ENCODE peak calls at places on chromosomes 5 and 9, in four cellular contexts. B is MCF 10A; D is osteocyte; W is CD4-positive, alpha-beta T cell. A is an unnamed sample.

GRCh38 chr9:70409800-70410199 is 4.7 kb downstream of the KLF9 start:
- DNase-seq in B (no peak), W (no peak), D (no peak), A (no peak)

GRCh38 chr5:149172261-149172660 is 31.0 kb downstream of the ABLIM3 start:
- DNase-seq in W (no peak), D (no peak), B (peak), A (peak)

GRCh38 chr5:95995947-95996489 is 34.4 kb upstream of the ELL2 start:
- DNase-seq in W (no peak), B (no peak), D (no peak), A (no peak)

GRCh38 chr9:16138961-16139441 is 586.2 kb downstream of the CCDC171 start:
- DNase-seq in W (no peak), B (peak), D (no peak), A (peak)

GRCh38 chr5:111254613-111255012 is 30.4 kb downstream of the CAMK4 start:
- DNase-seq in W (peak), B (no peak), D (no peak), A (no peak)

GRCh38 chr9:137446851-137447471 is 5.8 kb upstream of the ENTPD8 start:
- DNase-seq in B (no peak), W (no peak), D (no peak), A (no peak)

GRCh38 chr9:133122167-133122550 is 1.1 kb upstream of the RALGDS start:
- DNase-seq in B (no peak), W (no peak), D (no peak), A (no peak)

GRCh38 chr5:56910123-56910951 is 941 bp downstream of the SETD9 start:
- DNase-seq in D (no peak), B (peak), W (peak), A (no peak)

GRCh38 chr5:175718401-175719108 is 60.7 kb downstream of the HRH2 start:
- DNase-seq in D (no peak), B (peak), W (peak), A (peak)

GRCh38 chr5:128163991-128164390 is 80.4 kb downstream of the SLC12A2 start:
- DNase-seq in W (no peak), B (peak), D (no peak), A (peak)

GRCh38 chr5:79845448-79846197 is 145.4 kb downstream of the MTX3 start:
- DNase-seq in B (peak), D (peak), W (no peak), A (peak)

GRCh38 chr9:115593587-115594091 is 475.7 kb upstream of the TNC start:
- DNase-seq in W (no peak), B (peak), D (no peak), A (peak)

GRCh38 chr5:169905017-169905416 is 75.3 kb downstream of the INSYN2B start:
- DNase-seq in B (no peak), W (no peak), D (no peak), A (no peak)

GRCh38 chr5:88396126-88396525 is 127.5 kb upstream of the TMEM161B start:
- DNase-seq in B (no peak), W (no peak), D (no peak), A (no peak)

GRCh38 chr9:134384811-134385479 is 58.7 kb downstream of the RXRA start:
- DNase-seq in D (no peak), W (no peak), B (no peak), A (peak)

GRCh38 chr5:145938699-145939531 is 2.5 kb downstream of the SH3RF2 start:
- DNase-seq in W (no peak), D (no peak), B (no peak), A (no peak)

GRCh38 chr5:141234109-141234508 is 11.0 kb downstream of the PCDHB14 start:
- DNase-seq in D (no peak), W (no peak), B (no peak), A (peak)

GRCh38 chr9:117916291-117916690 is 212.1 kb downstream of the TLR4 start:
- DNase-seq in D (no peak), B (peak), W (no peak), A (no peak)

GRCh38 chr5:151856861-151857260 is 67.8 kb downstream of the GLRA1 start:
- DNase-seq in D (no peak), W (no peak), B (no peak), A (no peak)

GRCh38 chr5:168843998-168844374 is 264.8 kb upstream of the PANK3 start:
- DNase-seq in B (no peak), D (no peak), W (no peak), A (no peak)

GRCh38 chr5:78698218-78698751 is 49.7 kb upstream of the LHFPL2 start:
- DNase-seq in D (no peak), W (no peak), B (peak), A (peak)

GRCh38 chr9:132019702-132020101 is 60.0 kb downstream of the MED27 start:
- DNase-seq in W (no peak), B (no peak), D (no peak), A (no peak)

GRCh38 chr9:132018957-132019405 is 60.7 kb downstream of the MED27 start:
- DNase-seq in D (no peak), W (no peak), B (no peak), A (no peak)

GRCh38 chr9:132012704-132013345 is 66.8 kb downstream of the MED27 start:
- DNase-seq in B (no peak), W (no peak), D (no peak), A (peak)

GRCh38 chr9:132014218-132014800 is 65.4 kb downstream of the MED27 start:
- DNase-seq in B (no peak), D (no peak), W (no peak), A (no peak)

GRCh38 chr9:132015866-132016265 is 63.8 kb downstream of the MED27 start:
- DNase-seq in D (no peak), B (no peak), W (no peak), A (no peak)
- TF ChIP-seq CTCF in D (no peak), B (no peak), W (no peak), A (no peak)

GRCh38 chr9:10366171-10366779 is 246.5 kb downstream of the PTPRD start:
- DNase-seq in W (no peak), B (peak), D (no peak), A (peak)
- TF ChIP-seq CTCF in W (no peak), B (peak), D (peak), A (peak)

DNA sequence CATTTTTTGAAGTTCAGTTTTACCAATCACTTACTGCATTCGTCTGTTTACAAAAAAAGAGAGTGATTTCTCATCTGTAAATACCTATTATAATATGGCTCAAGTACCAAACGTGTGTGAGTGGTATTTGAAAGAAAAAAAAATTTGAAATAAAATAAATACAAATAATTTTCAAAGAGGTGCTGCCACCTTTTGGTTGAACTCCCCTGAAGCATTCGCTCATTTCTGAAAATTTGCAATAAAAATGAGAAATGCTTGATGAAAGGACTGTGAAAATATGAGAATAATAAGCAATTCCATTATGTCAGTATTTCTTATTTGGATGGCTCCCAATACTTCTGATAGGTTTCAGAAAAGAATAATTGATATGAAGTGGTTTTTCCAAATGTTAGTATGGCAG is 409.9 kb downstream of the CTNND2 start:
- DNase-seq in B (no peak), W (no peak), D (no peak), A (peak)
- TF ChIP-seq CTCF in B (peak), W (no peak), D (peak), A (peak)

GRCh38 chr5:180633283-180634177 is 15.9 kb downstream of the FLT4 start:
- DNase-seq in D (no peak), W (no peak), B (no peak), A (no peak)

GRCh38 chr5:180630426-180630825 is 19.0 kb downstream of the FLT4 start:
- DNase-seq in B (no peak), W (no peak), D (no peak), A (no peak)

GRCh38 chr5:180629703-180630382 is 19.6 kb downstream of the FLT4 start:
- DNase-seq in W (no peak), B (no peak), D (no peak), A (no peak)

GRCh38 chr5:180631549-180632392 is 17.6 kb downstream of the FLT4 start:
- DNase-seq in D (no peak), W (no peak), B (no peak), A (no peak)

DNA sequence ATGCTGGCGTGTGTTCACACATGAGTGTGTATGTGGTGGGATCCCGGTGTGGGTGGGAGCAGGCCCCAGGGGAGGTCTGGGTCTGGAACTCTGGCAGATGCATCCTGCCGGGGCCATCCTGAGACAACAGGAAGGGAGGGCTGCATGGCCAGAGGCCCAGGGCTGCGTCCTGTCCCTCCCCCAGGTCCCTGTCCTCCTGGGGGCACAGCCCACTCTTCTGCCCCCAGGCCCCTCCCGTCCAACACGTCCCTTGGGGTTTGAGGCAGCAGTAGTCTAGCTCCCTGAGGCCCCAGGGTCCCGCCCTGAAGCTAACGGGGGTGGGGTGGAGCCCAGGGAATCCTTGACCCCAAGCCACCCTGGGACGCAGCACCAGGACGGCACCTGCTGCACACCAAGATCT is 16.6 kb downstream of the FLT4 start:
- DNase-seq in D (no peak), W (no peak), B (no peak), A (no peak)
- TF ChIP-seq CTCF in D (no peak), W (no peak), B (no peak), A (no peak)

DNA sequence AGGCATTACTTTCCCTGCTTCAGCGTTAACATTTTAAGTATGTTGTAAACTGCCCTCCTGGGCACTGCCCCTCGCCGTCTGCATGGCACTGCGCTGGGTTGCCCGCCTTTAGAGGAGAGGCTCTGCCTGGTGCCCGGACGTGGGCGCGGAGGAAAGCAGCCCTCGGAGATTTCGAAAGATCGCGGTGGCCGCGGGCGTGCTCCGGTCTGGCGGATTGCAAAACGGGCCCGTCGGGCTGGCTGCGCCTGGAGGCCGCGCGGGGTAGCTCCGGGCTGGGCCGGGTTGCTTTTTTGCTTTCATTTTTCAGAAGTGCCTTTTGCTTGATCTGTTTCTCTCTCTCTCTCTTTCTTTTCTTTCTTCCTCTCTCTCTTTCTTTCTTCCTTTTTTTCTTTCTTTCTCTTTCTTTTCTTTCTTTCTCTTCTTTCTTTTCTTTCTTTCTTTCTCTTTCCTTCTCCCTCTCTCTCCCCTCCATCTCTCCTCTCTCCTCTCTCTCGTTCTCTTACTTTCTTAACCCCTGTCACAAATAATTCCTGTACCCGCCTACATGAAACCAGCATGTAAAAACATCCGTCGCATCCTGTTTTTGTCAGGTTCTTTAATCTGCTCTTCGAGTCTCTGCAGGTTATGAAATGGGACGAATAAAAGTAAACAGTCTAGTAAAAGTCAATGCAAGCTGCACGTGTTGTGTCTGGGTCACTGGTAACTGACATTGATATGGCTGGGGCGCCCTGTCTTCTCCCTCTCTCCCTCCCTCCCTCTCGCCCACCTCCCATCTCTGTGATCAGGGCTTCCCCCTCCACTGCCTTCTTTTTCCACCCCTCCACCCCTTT is 1.7 kb downstream of the FST start:
- DNase-seq in D (peak), W (peak), B (peak), A (peak)
- TF ChIP-seq CTCF in D (peak), W (no peak), B (peak), A (no peak)

GRCh38 chr9:82466616-82467251 is 478.2 kb downstream of the SPATA31D1 start:
- DNase-seq in D (no peak), B (no peak), W (no peak), A (peak)
- TF ChIP-seq CTCF in D (peak), B (no peak), W (no peak), A (peak)

GRCh38 chr5:69035665-69036064 is 58.1 kb upstream of the SLC30A5 start:
- DNase-seq in D (no peak), W (no peak), B (peak), A (peak)

GRCh38 chr5:69033690-69034089 is 60.1 kb upstream of the SLC30A5 start:
- DNase-seq in W (no peak), B (peak), D (no peak), A (peak)

GRCh38 chr5:69030663-69031062 is 63.2 kb upstream of the SLC30A5 start:
- DNase-seq in W (no peak), B (no peak), D (no peak), A (no peak)

GRCh38 chr5:69029292-69029691 is 64.5 kb upstream of the SLC30A5 start:
- DNase-seq in B (no peak), D (no peak), W (no peak), A (no peak)

DNA sequence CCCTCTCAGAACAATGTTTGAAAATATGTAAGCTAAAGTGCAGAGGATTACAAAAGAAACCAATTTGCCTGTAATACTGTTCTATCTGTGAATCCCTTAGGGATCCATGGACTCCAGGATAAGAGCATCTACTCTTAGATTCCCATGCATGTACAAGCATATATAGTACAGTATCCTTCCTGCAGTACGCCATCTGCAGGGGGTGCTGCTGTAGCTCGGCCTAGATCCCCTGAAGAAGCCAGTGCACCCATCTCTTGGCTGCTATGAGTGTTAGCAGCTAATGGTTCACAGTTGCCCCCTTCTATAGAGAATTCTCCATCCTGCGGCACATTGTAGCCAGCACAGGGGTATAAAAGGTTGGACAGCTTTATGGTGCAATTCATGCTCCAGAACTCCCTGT is 61.8 kb upstream of the SLC30A5 start:
- DNase-seq in B (no peak), D (no peak), W (no peak), A (no peak)
- TF ChIP-seq CTCF in B (no peak), D (no peak), W (no peak), A (no peak)